ENCODE peak calls at places on chromosomes 3 and 15, in five cellular contexts. One of them, this sample, is unnamed.

GRCh38 chr3:95228416-95228815 is 1165.6 kb downstream of the NSUN3 start:
- DNase-seq in IMR-90: no peak
- DNase-seq in astrocyte: no peak
- DNase-seq in uterus: no peak
- DNase-seq in colonic mucosa: no peak
- DNase-seq in this sample: no peak

GRCh38 chr15:63114465-63114864 is 7.2 kb upstream of the LACTB start:
- DNase-seq in IMR-90: no peak
- DNase-seq in astrocyte: no peak
- DNase-seq in uterus: no peak
- DNase-seq in colonic mucosa: no peak
- DNase-seq in this sample: no peak

GRCh38 chr3:69439683-69440270 is 53.9 kb upstream of the FRMD4B start:
- DNase-seq in IMR-90: peak; percentile 30
- DNase-seq in astrocyte: no peak
- DNase-seq in uterus: no peak
- DNase-seq in colonic mucosa: no peak
- DNase-seq in this sample: no peak

GRCh38 chr3:64111872-64112271 is 88.6 kb upstream of the PSMD6 start:
- DNase-seq in IMR-90: no peak
- DNase-seq in astrocyte: no peak
- DNase-seq in uterus: no peak
- DNase-seq in colonic mucosa: no peak
- DNase-seq in this sample: no peak

GRCh38 chr15:35546581-35547381 is 816 bp upstream of the DPH6 start:
- DNase-seq in IMR-90: no peak
- DNase-seq in astrocyte: no peak
- DNase-seq in uterus: no peak
- DNase-seq in colonic mucosa: peak; percentile 29
- DNase-seq in this sample: no peak

GRCh38 chr3:64462203-64463120 is 225.3 kb downstream of the ADAMTS9 start:
- DNase-seq in IMR-90: peak; percentile 93
- DNase-seq in astrocyte: peak; percentile 95
- DNase-seq in uterus: no peak
- DNase-seq in colonic mucosa: no peak
- DNase-seq in this sample: no peak

GRCh38 chr3:101143002-101143401 is 149.8 kb upstream of the ABI3BP start:
- DNase-seq in IMR-90: no peak
- DNase-seq in astrocyte: no peak
- DNase-seq in uterus: no peak
- DNase-seq in colonic mucosa: no peak
- DNase-seq in this sample: no peak

GRCh38 chr15:66027268-66027806 is 158.0 kb downstream of the RAB11A start:
- DNase-seq in IMR-90: no peak
- DNase-seq in astrocyte: peak; percentile 12
- DNase-seq in uterus: no peak
- DNase-seq in colonic mucosa: peak; percentile 29
- DNase-seq in this sample: no peak

GRCh38 chr3:64186667-64187064 is 38.6 kb downstream of the PRICKLE2 start:
- DNase-seq in IMR-90: no peak
- DNase-seq in astrocyte: no peak
- DNase-seq in uterus: no peak
- DNase-seq in colonic mucosa: no peak
- DNase-seq in this sample: no peak

GRCh38 chr15:58793862-58794261 is 22.8 kb downstream of the MINDY2 start:
- DNase-seq in IMR-90: no peak
- DNase-seq in astrocyte: peak; percentile 74
- DNase-seq in uterus: no peak
- DNase-seq in colonic mucosa: no peak
- DNase-seq in this sample: no peak

GRCh38 chr15:96583671-96584070 is 253.2 kb downstream of the NR2F2 start:
- DNase-seq in IMR-90: no peak
- DNase-seq in astrocyte: no peak
- DNase-seq in uterus: no peak
- DNase-seq in colonic mucosa: no peak
- DNase-seq in this sample: no peak

GRCh38 chr15:48355377-48355776 is 24.1 kb downstream of the DUT start:
- DNase-seq in IMR-90: peak; percentile 45
- DNase-seq in astrocyte: peak; percentile 68
- DNase-seq in uterus: no peak
- DNase-seq in colonic mucosa: no peak
- DNase-seq in this sample: no peak

DNA sequence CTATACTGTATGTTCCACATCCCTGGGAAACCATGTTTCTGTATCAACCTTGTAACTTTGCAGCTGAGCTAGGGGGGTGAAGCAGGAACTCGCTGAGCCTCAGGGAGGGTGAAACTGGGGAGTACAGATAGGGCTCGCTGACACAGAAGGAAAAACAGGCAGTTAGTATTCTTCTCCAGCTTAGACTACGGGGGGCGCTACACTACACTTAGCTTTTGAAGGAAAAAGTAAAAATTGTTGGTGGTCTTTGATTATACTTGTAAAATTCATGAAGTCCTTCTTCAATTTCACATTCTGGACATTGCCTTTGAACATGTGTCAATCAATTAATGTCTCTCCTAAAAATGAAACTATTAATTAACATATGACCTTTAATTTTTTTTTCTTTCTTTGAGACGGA is 73.5 kb upstream of the RGMA start:
- DNase-seq in IMR-90: no peak
- DNase-seq in astrocyte: no peak
- DNase-seq in uterus: no peak
- DNase-seq in colonic mucosa: no peak
- DNase-seq in this sample: no peak
- H3K9me3 ChIP-seq in IMR-90: peaks cover 19% of the 10 kb centered on the region
- H3K9me3 ChIP-seq in astrocyte: no peaks in the 10 kb centered on the region
- H3K9me3 ChIP-seq in uterus: no peaks in the 10 kb centered on the region
- H3K9me3 ChIP-seq in colonic mucosa: no peaks in the 10 kb centered on the region
- H3K9me3 ChIP-seq in this sample: no peaks in the 10 kb centered on the region

DNA sequence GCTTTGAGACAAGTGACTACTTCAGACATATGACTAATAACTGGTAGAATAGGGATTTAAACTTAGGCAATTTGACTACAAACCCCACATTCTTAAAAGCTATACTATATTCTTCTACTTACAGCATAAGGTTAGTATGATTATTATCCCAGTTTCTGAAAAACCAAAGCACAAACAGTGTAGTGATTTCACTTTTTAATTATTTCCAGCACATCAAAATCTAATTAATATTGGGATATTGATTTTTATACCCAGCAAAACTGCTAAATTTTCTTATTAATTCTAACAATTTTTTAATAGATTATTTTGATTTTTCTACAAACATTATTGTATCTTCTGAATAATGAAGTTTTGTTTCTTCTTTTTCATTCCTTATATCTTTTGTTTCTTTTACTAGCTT is 16.9 kb downstream of the EHHADH start:
- DNase-seq in IMR-90: no peak
- DNase-seq in astrocyte: no peak
- DNase-seq in uterus: no peak
- DNase-seq in colonic mucosa: no peak
- DNase-seq in this sample: no peak
- H3K9me3 ChIP-seq in IMR-90: peaks cover 4% of the 10 kb centered on the region
- H3K9me3 ChIP-seq in astrocyte: no peaks in the 10 kb centered on the region
- H3K9me3 ChIP-seq in uterus: peaks cover 5% of the 10 kb centered on the region
- H3K9me3 ChIP-seq in colonic mucosa: no peaks in the 10 kb centered on the region
- H3K9me3 ChIP-seq in this sample: no peaks in the 10 kb centered on the region

GRCh38 chr3:180770639-180771038 is 91.3 kb upstream of the CCDC39 start:
- DNase-seq in IMR-90: no peak
- DNase-seq in astrocyte: no peak
- DNase-seq in uterus: no peak
- DNase-seq in colonic mucosa: no peak
- DNase-seq in this sample: no peak

DNA sequence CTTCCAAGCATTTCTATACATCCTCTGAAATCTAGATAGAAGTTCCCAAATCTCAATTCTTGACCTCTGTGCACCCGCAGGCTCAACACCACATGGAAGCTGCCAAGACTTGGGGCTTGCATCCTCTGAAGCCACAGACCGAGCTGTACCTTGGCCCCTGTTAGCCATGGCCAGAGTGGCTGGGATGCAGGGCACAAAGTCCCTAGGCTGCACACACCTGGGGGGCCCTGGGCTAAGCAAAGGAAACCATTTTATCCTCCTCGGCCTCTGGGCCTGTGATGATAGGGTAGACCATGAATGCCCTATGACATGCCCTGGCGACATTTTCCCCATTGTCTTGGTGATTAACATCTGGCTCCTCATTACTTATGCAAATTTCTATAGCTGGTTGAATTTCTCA is 97.1 kb upstream of the CCDC39 start:
- DNase-seq in IMR-90: no peak
- DNase-seq in astrocyte: no peak
- DNase-seq in uterus: no peak
- DNase-seq in colonic mucosa: no peak
- DNase-seq in this sample: no peak
- H3K9me3 ChIP-seq in IMR-90: peaks cover 13% of the 10 kb centered on the region
- H3K9me3 ChIP-seq in astrocyte: peaks cover 5% of the 10 kb centered on the region
- H3K9me3 ChIP-seq in uterus: no peaks in the 10 kb centered on the region
- H3K9me3 ChIP-seq in colonic mucosa: no peaks in the 10 kb centered on the region
- H3K9me3 ChIP-seq in this sample: peaks cover 4% of the 10 kb centered on the region

DNA sequence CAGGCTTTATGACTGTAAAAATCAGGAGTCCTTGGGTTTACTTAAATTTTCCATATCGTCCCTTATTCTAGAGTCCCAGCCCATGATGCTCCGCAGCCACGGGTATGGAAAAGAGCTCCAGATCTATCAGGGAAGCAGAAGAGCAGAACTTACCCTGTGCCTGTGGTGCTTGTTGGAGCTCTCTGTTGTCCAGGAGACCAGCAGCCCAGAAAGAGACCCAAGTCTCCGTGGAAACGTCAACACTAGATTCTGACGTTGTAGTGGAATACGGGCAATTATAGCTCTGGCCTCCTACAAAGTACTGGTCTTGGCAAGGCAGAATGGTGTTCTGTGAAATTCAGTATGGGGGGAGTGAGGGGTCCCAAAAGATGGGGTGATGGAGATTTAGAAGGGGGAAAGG is 2.0 kb downstream of the GMNC start:
- DNase-seq in IMR-90: no peak
- DNase-seq in astrocyte: no peak
- DNase-seq in uterus: no peak
- DNase-seq in colonic mucosa: no peak
- DNase-seq in this sample: no peak
- H3K9me3 ChIP-seq in IMR-90: no peaks in the 10 kb centered on the region
- H3K9me3 ChIP-seq in astrocyte: no peaks in the 10 kb centered on the region
- H3K9me3 ChIP-seq in uterus: no peaks in the 10 kb centered on the region
- H3K9me3 ChIP-seq in colonic mucosa: no peaks in the 10 kb centered on the region
- H3K9me3 ChIP-seq in this sample: no peaks in the 10 kb centered on the region

DNA sequence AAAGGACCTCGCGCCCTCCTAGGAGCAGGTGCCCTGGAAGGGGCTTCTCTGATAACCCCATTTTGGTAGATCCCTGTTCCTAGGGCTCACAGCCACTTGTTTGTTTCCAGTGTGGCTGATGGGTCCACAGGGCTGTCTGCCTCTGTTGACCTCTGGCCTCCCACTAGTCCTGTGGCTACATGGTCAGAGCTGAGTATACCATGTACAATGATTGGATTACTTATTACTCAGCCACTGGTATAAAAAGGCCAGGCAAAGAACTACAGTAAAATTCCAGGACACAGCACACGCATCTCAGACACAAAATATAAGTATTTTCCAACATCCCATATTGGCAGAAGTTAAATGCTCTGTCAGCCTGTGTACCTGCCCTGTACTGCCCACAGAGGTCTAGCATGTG is 277.3 kb downstream of the GABRG3 start:
- DNase-seq in IMR-90: no peak
- DNase-seq in astrocyte: no peak
- DNase-seq in uterus: no peak
- DNase-seq in colonic mucosa: no peak
- DNase-seq in this sample: no peak
- H3K9me3 ChIP-seq in IMR-90: peaks cover 36% of the 10 kb centered on the region
- H3K9me3 ChIP-seq in astrocyte: no peaks in the 10 kb centered on the region
- H3K9me3 ChIP-seq in uterus: no peaks in the 10 kb centered on the region
- H3K9me3 ChIP-seq in colonic mucosa: no peaks in the 10 kb centered on the region
- H3K9me3 ChIP-seq in this sample: no peaks in the 10 kb centered on the region

DNA sequence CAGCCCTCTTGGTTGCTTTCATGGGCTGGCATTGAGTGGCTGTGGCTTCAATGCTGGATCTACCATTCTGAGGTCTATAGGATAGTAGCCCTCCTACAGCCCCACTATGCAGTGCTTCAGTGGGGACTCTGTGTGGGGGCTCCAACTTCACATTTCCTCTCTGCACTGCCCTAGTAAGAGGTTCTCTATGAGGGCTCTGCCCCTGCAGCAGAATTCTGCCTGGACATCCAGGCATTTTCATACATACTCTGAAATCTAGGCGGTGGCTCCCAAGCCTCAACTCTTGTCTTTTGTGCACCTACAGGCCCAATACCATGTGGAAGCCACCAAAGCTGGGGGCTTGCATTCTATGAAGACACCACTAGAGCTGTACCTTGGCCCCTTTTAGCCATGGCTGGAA is 195.8 kb downstream of the IGSF11 start:
- DNase-seq in IMR-90: no peak
- DNase-seq in astrocyte: no peak
- DNase-seq in uterus: no peak
- DNase-seq in colonic mucosa: no peak
- DNase-seq in this sample: no peak
- H3K9me3 ChIP-seq in IMR-90: peaks cover 8% of the 10 kb centered on the region
- H3K9me3 ChIP-seq in astrocyte: peaks cover 9% of the 10 kb centered on the region
- H3K9me3 ChIP-seq in uterus: peaks cover 3% of the 10 kb centered on the region
- H3K9me3 ChIP-seq in colonic mucosa: no peaks in the 10 kb centered on the region
- H3K9me3 ChIP-seq in this sample: peaks cover 6% of the 10 kb centered on the region

GRCh38 chr15:25620466-25620865 is 181.6 kb upstream of the UBE3A start:
- DNase-seq in IMR-90: no peak
- DNase-seq in astrocyte: no peak
- DNase-seq in uterus: no peak
- DNase-seq in colonic mucosa: no peak
- DNase-seq in this sample: no peak

GRCh38 chr15:25619761-25620160 is 180.9 kb upstream of the UBE3A start:
- DNase-seq in IMR-90: no peak
- DNase-seq in astrocyte: no peak
- DNase-seq in uterus: no peak
- DNase-seq in colonic mucosa: no peak
- DNase-seq in this sample: no peak

GRCh38 chr15:25623708-25624107 is 184.9 kb upstream of the UBE3A start:
- DNase-seq in IMR-90: no peak
- DNase-seq in astrocyte: no peak
- DNase-seq in uterus: no peak
- DNase-seq in colonic mucosa: no peak
- DNase-seq in this sample: no peak

GRCh38 chr15:25619076-25619475 is 180.3 kb upstream of the UBE3A start:
- DNase-seq in IMR-90: no peak
- DNase-seq in astrocyte: no peak
- DNase-seq in uterus: no peak
- DNase-seq in colonic mucosa: no peak
- DNase-seq in this sample: no peak

DNA sequence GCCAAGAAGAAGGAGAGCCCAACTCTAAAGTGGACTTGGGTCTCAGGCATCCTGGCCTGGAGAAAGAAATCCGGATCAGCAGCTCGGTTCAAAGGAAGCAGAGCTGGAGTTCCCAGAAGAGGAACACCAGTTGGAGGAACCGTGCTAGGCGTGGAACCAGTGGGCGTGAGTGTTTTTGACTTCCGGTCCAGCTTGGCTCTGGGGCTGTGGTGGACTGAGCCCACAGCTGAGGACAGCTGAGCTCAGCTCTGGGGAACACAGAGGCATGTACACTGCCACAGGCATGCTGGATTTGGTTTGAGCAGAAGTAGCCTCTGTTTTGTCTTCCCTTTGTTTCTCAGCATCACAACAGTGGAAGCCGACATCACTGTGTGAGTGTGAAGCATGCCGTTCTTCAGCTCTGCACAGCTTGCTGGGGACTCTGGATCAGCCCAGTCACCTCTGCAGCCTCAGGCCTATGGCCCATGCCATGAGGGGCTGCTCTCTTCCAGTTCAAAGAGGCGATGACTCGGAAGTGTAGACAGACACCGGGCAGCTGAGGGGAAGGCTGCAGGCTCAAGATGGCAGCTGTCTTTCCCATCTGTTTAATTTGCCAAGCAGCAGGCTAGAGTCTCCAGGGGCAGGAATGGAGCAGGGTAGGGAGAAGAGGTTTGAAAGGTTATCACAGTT is 185.8 kb upstream of the UBE3A start:
- DNase-seq in IMR-90: no peak
- DNase-seq in astrocyte: no peak
- DNase-seq in uterus: no peak
- DNase-seq in colonic mucosa: no peak
- DNase-seq in this sample: no peak
- H3K9me3 ChIP-seq in IMR-90: no peaks in the 10 kb centered on the region
- H3K9me3 ChIP-seq in astrocyte: no peaks in the 10 kb centered on the region
- H3K9me3 ChIP-seq in uterus: no peaks in the 10 kb centered on the region
- H3K9me3 ChIP-seq in colonic mucosa: no peaks in the 10 kb centered on the region
- H3K9me3 ChIP-seq in this sample: no peaks in the 10 kb centered on the region

This sample was measured in effector memory CD4-positive, alpha-beta T cell.